ENCODE peak calls at places on chromosomes 5 and 9, in six cellular contexts. D is nephron progenitor cell, S is adrenal gland, R is GM20000, E is upper lobe of left lung, G is mesothelial cell of epicardium. U is an unnamed sample.
A peak's percentile ranks its signal among the peaks of the same experiment; 100 is the strongest.

GRCh38 chr9:131969469-131969989 is 110.1 kb downstream of the MED27 start:
- DNase-seq in D (no peak), S (no peak), R (no peak), E (no peak), G (no peak), U (no peak)

GRCh38 chr9:118331622-118332045 is 627.4 kb downstream of the TLR4 start:
- DNase-seq in D (no peak), S (peak; percentile 67), R (no peak), E (no peak), G (no peak), U (no peak)

GRCh38 chr5:177491429-177491945 is 5.9 kb downstream of the PDLIM7 start:
- DNase-seq in D (peak; percentile 95), S (no peak), R (peak; percentile 83), E (no peak), G (peak; percentile 67), U (no peak)

GRCh38 chr5:150411245-150411979 is 1.3 kb downstream of the CD74 start:
- DNase-seq in D (no peak), S (peak; percentile 87), R (no peak), E (peak; percentile 93), G (no peak), U (peak; percentile 52)

GRCh38 chr5:80711938-80712337 is 57.2 kb upstream of the DHFR start:
- DNase-seq in D (peak; percentile 29), S (no peak), R (peak; percentile 15), E (no peak), G (no peak), U (no peak)

GRCh38 chr9:85420750-85421149 is 321.0 kb downstream of the AGTPBP1 start:
- DNase-seq in D (peak; percentile 39), S (no peak), R (peak; percentile 17), E (no peak), G (no peak), U (no peak)

GRCh38 chr5:44365351-44365750 is 23.9 kb downstream of the FGF10 start:
- DNase-seq in D (no peak), S (no peak), R (no peak), E (no peak), G (no peak), U (no peak)

GRCh38 chr5:170100051-170100943 is 5.4 kb upstream of the FOXI1 start:
- DNase-seq in D (peak; percentile 85), S (peak; percentile 95), R (peak; percentile 77), E (peak; percentile 73), G (peak; percentile 58), U (peak; percentile 80)

GRCh38 chr9:86241216-86241615 is 18.2 kb downstream of the C9orf153 start:
- DNase-seq in D (no peak), S (no peak), R (no peak), E (no peak), G (no peak), U (no peak)

GRCh38 chr5:138960145-138960692 is 85.1 kb upstream of the LRRTM2 start:
- DNase-seq in D (no peak), S (peak; percentile 35), R (no peak), E (peak; percentile 54), G (no peak), U (no peak)

GRCh38 chr9:124617477-124618141 is 110.4 kb upstream of the NR5A1 start:
- DNase-seq in D (peak; percentile 87), S (peak; percentile 92), R (peak; percentile 79), E (peak; percentile 78), G (peak; percentile 56), U (peak; percentile 69)

GRCh38 chr9:7341571-7341970 is 458.0 kb downstream of the DMAC1 start:
- DNase-seq in D (no peak), S (no peak), R (no peak), E (no peak), G (no peak), U (no peak)

GRCh38 chr5:125536582-125536981 is 790.1 kb upstream of the ZNF608 start:
- DNase-seq in D (no peak), S (no peak), R (no peak), E (no peak), G (no peak), U (no peak)

GRCh38 chr5:172274951-172275753 is 8.4 kb downstream of the UBTD2 start:
- DNase-seq in D (no peak), S (no peak), R (no peak), E (no peak), G (no peak), U (peak; percentile 17)

GRCh38 chr5:5006548-5006947 is 133.6 kb upstream of the ADAMTS16 start:
- DNase-seq in D (no peak), S (no peak), R (no peak), E (no peak), G (no peak), U (no peak)

GRCh38 chr5:35904443-35905132 is 33.8 kb downstream of the CAPSL start:
- DNase-seq in D (no peak), S (no peak), R (peak; percentile 61), E (no peak), G (no peak), U (no peak)

GRCh38 chr9:131809941-131810344 is 70.1 kb upstream of the RAPGEF1 start:
- DNase-seq in D (no peak), S (no peak), R (no peak), E (no peak), G (no peak), U (no peak)

GRCh38 chr5:133873936-133874585 is 94.4 kb downstream of the C5orf15 start:
- DNase-seq in D (no peak), S (no peak), R (no peak), E (no peak), G (no peak), U (no peak)

GRCh38 chr5:121695307-121695706 is 156.4 kb upstream of the FTMT start:
- DNase-seq in D (no peak), S (no peak), R (no peak), E (no peak), G (no peak), U (no peak)

GRCh38 chr5:39578887-39579497 is 154.2 kb upstream of the DAB2 start:
- DNase-seq in D (no peak), S (no peak), R (no peak), E (no peak), G (no peak), U (no peak)

DNA sequence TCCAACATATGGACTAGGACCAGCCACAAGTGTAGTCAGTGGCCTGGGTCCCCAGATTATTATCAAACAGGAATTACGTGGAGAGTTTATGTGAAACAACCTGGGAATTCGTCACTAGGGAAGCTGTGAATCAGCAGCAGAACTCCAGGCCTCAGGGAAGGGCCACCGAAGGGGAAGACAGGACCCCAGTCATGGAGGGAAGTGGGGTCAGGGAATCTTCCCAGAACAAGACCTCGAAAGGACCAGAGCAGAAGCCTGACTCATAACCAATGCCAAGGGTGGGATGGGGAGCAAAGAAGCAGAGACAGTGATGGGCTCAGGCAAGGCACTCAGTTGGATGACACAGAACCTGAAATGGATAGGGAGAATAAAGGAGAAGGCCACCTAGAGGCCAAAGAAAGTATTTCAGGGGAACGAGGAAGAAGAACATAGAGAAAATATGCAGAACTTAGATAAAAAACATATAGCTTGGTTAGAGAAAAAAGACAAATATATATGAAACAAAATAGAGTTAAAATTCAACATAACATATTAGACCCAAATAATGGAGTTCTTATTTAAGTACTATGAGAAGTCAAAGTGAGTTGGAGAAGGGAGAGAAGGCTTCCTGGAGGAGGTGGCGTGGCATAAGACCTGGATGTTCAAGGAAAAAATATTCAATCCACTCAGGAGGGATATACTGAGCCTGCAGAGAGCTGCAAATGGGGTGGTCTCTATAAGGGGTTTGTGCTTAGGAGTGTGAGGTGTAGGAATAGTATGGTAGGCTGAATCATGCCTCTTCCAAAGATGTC is 66.7 kb upstream of the CAST start:
- DNase-seq in D (no peak), S (no peak), R (peak; percentile 33), E (no peak), G (no peak), U (no peak)
- TF ChIP-seq CTCF in D (peak; percentile 25), S (peak; percentile 35), R (no peak), E (no peak), G (peak; percentile 56), U (peak; percentile 54)

GRCh38 chr9:33787839-33788238 is 7.5 kb upstream of the PRSS3 start:
- DNase-seq in D (no peak), S (peak; percentile 70), R (no peak), E (no peak), G (no peak), U (no peak)
- TF ChIP-seq CTCF in D (no peak), S (peak; percentile 25), R (no peak), E (no peak), G (no peak), U (no peak)

DNA sequence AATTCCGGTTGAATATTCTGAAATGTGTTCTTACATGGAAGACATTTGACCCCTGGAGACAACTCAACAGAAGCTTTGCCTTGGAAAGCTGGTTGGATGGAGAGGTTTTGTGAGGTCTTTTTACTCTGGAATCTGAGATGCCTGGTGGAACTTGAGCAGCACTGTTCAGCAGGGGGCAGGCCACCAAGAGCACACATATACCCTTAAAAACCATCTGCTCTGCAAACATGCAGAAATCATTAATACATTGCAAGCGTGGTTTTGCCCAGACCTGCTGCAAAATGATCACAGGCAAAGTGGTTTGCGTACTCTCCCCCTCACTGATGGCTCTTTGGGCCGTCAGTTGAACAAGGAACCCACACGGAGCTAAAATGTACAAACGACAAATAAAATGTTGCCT is 32.8 kb upstream of the DAP start:
- DNase-seq in D (no peak), S (no peak), R (no peak), E (no peak), G (no peak), U (no peak)
- TF ChIP-seq CTCF in D (no peak), S (no peak), R (no peak), E (no peak), G (no peak), U (no peak)

DNA sequence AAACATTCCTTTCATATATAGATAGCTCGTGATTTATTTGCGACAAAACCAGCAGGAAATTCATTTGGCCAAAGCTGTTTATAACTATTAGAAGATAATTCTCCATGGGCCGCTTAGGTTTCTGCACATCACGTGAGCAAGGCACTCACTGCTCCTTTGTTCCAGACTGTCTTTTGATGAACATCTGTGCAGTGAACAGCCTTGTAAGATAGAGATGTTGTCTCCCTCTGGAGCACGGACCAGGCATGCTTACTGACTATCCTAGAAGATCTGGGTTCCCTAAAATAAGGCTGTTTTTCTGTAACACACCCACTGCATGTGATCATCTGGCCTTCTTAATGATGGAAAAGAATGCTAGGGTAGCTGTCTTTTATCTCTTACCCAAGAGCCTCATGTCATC is 30.9 kb downstream of the YIPF5 start:
- DNase-seq in D (no peak), S (no peak), R (no peak), E (no peak), G (no peak), U (no peak)
- TF ChIP-seq CTCF in D (no peak), S (no peak), R (no peak), E (no peak), G (no peak), U (no peak)

DNA sequence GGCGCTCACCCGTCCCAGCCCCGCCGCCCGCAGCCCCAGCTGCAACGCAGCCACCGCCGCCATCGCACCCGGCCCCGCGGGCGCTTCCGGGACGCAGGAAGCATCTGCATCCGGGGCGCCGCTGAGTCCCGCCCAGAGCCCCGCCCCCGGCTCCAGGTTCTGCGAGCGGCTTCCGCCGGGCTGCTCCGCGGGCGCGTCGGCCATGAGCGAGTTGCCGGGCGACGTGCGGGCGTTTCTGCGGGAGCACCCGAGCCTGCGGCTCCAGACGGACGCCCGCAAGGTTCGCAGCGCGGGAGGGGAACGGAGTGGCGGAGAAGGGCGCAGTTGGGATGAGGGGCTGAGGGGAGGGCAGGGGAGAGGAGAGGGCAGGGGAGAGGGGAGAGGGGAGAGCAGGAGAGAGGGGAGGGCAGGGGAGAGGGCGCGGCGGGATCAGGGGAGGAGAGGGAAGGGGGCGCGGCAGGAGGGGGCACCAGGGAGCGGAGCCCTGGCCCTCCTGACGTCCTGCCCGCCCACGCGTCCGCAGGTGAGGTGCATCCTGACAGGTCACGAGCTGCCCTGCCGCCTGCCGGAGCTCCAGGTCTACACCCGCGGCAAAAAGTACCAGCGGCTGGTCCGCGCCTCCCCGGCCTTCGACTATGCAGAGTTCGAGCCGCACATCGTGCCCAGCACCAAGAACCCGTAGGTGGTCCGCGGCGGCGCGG is at the start of the genes SURF1 and SURF2:
- DNase-seq in D (peak; percentile 94), S (peak; percentile 93), R (peak; percentile 96), E (peak; percentile 94), G (peak; percentile 81), U (peak; percentile 81)
- TF ChIP-seq CTCF in D (no peak), S (no peak), R (no peak), E (no peak), G (no peak), U (no peak)